ENCODE peak calls at places on chromosomes 13 and 19, in six cellular contexts. V is Daoy; E is NCI-H1417; G is NCI-H524; Q is GDM1; H is activated T-cell treated with anti-CD3 and anti-CD28 coated beads, Interleukin-2, amount 50 U/mL, for 72 hours. F is an unnamed sample.

GRCh38 chr13:31638577-31638976 is 100.7 kb upstream of the RXFP2 start:
- DNase-seq in V (peak), E (no peak), G (no peak), Q (peak), H (no peak), F (peak)

GRCh38 chr13:110262944-110263343 is 44.0 kb downstream of the COL4A1 start:
- DNase-seq in V (no peak), E (no peak), G (no peak), Q (no peak), H (no peak), F (no peak)

GRCh38 chr19:20278342-20278741 is 111.3 kb downstream of the ZNF486 start:
- DNase-seq in V (peak), E (no peak), G (no peak), Q (no peak), H (no peak), F (no peak)

GRCh38 chr13:105462981-105463380 is 1072.5 kb downstream of the EFNB2 start:
- DNase-seq in V (no peak), E (no peak), G (no peak), Q (no peak), H (no peak), F (no peak)

GRCh38 chr13:73060251-73061160 is 1.7 kb downstream of the KLF5 start:
- DNase-seq in V (peak), E (peak), G (no peak), Q (no peak), H (peak), F (peak)

GRCh38 chr13:36131215-36131930 is at the start of gene DCLK1:
- DNase-seq in V (peak), E (peak), G (peak), Q (no peak), H (no peak), F (peak)

GRCh38 chr13:36736119-36736726 is 62.4 kb downstream of the SERTM1 start:
- DNase-seq in V (peak), E (peak), G (peak), Q (peak), H (peak), F (peak)

GRCh38 chr19:45423033-45423588 is 606 bp downstream of the ERCC1 start:
- DNase-seq in V (no peak), E (no peak), G (no peak), Q (no peak), H (no peak), F (no peak)

GRCh38 chr13:61094865-61095264 is 320.8 kb downstream of the PCDH20 start:
- DNase-seq in V (no peak), E (no peak), G (no peak), Q (no peak), H (no peak), F (no peak)

GRCh38 chr13:19601749-19602725 is 31.4 kb upstream of the MPHOSPH8 start:
- DNase-seq in V (peak), E (no peak), G (peak), Q (peak), H (peak), F (no peak)

GRCh38 chr13:114087430-114087829 is 45.0 kb downstream of the RASA3 start:
- DNase-seq in V (no peak), E (no peak), G (no peak), Q (no peak), H (no peak), F (no peak)

GRCh38 chr13:111630411-111630810 is 310.0 kb downstream of the TEX29 start:
- DNase-seq in V (no peak), E (peak), G (peak), Q (no peak), H (no peak), F (no peak)

F was measured in A172.